ENCODE peak calls at places on chromosomes 13 and 19, in six cellular contexts. One of them, this sample, is unnamed.

GRCh38 chr19:44657211-44657921 is 13.7 kb downstream of the PVR start:
- DNase-seq in endodermal cell: peak; percentile 94
- DNase-seq in omental fat pad: peak; percentile 64
- DNase-seq in pulmonary artery endothelial cell: no peak
- DNase-seq in effector CD4-positive, alpha-beta T cell: peak; percentile 48
- DNase-seq in IMR-90: peak; percentile 68
- DNase-seq in this sample: peak; percentile 78

GRCh38 chr19:48363500-48363809 is 285 bp downstream of the TMEM143 start:
- DNase-seq in endodermal cell: no peak
- DNase-seq in omental fat pad: peak; percentile 36
- DNase-seq in pulmonary artery endothelial cell: no peak
- DNase-seq in effector CD4-positive, alpha-beta T cell: no peak
- DNase-seq in IMR-90: no peak
- DNase-seq in this sample: no peak

GRCh38 chr19:1768248-1768647 is 14.9 kb downstream of the ONECUT3 start:
- DNase-seq in endodermal cell: peak; percentile 94
- DNase-seq in omental fat pad: no peak
- DNase-seq in pulmonary artery endothelial cell: no peak
- DNase-seq in effector CD4-positive, alpha-beta T cell: no peak
- DNase-seq in IMR-90: no peak
- DNase-seq in this sample: no peak

GRCh38 chr13:60591348-60591747 is 194.3 kb downstream of the TDRD3 start:
- DNase-seq in endodermal cell: no peak
- DNase-seq in omental fat pad: no peak
- DNase-seq in pulmonary artery endothelial cell: no peak
- DNase-seq in effector CD4-positive, alpha-beta T cell: no peak
- DNase-seq in IMR-90: peak; percentile 48
- DNase-seq in this sample: no peak

GRCh38 chr19:14434157-14434501 is 1.0 kb downstream of the PKN1 start:
- DNase-seq in endodermal cell: no peak
- DNase-seq in omental fat pad: no peak
- DNase-seq in pulmonary artery endothelial cell: no peak
- DNase-seq in effector CD4-positive, alpha-beta T cell: no peak
- DNase-seq in IMR-90: no peak
- DNase-seq in this sample: no peak

GRCh38 chr13:37148501-37148900 is 43.0 kb upstream of the CSNK1A1L start:
- DNase-seq in endodermal cell: no peak
- DNase-seq in omental fat pad: no peak
- DNase-seq in pulmonary artery endothelial cell: no peak
- DNase-seq in effector CD4-positive, alpha-beta T cell: no peak
- DNase-seq in IMR-90: no peak
- DNase-seq in this sample: no peak

GRCh38 chr19:10555613-10555979 is 10.2 kb downstream of the KRI1 start:
- DNase-seq in endodermal cell: no peak
- DNase-seq in omental fat pad: no peak
- DNase-seq in pulmonary artery endothelial cell: no peak
- DNase-seq in effector CD4-positive, alpha-beta T cell: no peak
- DNase-seq in IMR-90: no peak
- DNase-seq in this sample: no peak

GRCh38 chr13:110356362-110356761 is 49.3 kb downstream of the COL4A2 start:
- DNase-seq in endodermal cell: no peak
- DNase-seq in omental fat pad: no peak
- DNase-seq in pulmonary artery endothelial cell: no peak
- DNase-seq in effector CD4-positive, alpha-beta T cell: no peak
- DNase-seq in IMR-90: no peak
- DNase-seq in this sample: no peak

GRCh38 chr19:8576273-8576993 is 809 bp downstream of the MYO1F start:
- DNase-seq in endodermal cell: no peak
- DNase-seq in omental fat pad: no peak
- DNase-seq in pulmonary artery endothelial cell: no peak
- DNase-seq in effector CD4-positive, alpha-beta T cell: no peak
- DNase-seq in IMR-90: no peak
- DNase-seq in this sample: no peak

GRCh38 chr13:99811067-99811715 is 160.4 kb downstream of the ZIC5 start:
- DNase-seq in endodermal cell: no peak
- DNase-seq in omental fat pad: no peak
- DNase-seq in pulmonary artery endothelial cell: no peak
- DNase-seq in effector CD4-positive, alpha-beta T cell: no peak
- DNase-seq in IMR-90: no peak
- DNase-seq in this sample: no peak

GRCh38 chr13:113114511-113115362 is 7.9 kb upstream of the F10 start:
- DNase-seq in endodermal cell: peak; percentile 24
- DNase-seq in omental fat pad: no peak
- DNase-seq in pulmonary artery endothelial cell: no peak
- DNase-seq in effector CD4-positive, alpha-beta T cell: no peak
- DNase-seq in IMR-90: no peak
- DNase-seq in this sample: peak; percentile 6

GRCh38 chr13:51222510-51223283 is 499 bp downstream of the FAM124A start:
- DNase-seq in endodermal cell: peak; percentile 82
- DNase-seq in omental fat pad: no peak
- DNase-seq in pulmonary artery endothelial cell: no peak
- DNase-seq in effector CD4-positive, alpha-beta T cell: no peak
- DNase-seq in IMR-90: no peak
- DNase-seq in this sample: peak; percentile 13

GRCh38 chr13:38630780-38631179 is 56.1 kb upstream of the FREM2 start:
- DNase-seq in endodermal cell: no peak
- DNase-seq in omental fat pad: no peak
- DNase-seq in pulmonary artery endothelial cell: no peak
- DNase-seq in effector CD4-positive, alpha-beta T cell: no peak
- DNase-seq in IMR-90: peak; percentile 32
- DNase-seq in this sample: no peak

GRCh38 chr19:42450314-42450934 is 7.7 kb upstream of the CXCL17 start:
- DNase-seq in endodermal cell: peak; percentile 87
- DNase-seq in omental fat pad: peak; percentile 70
- DNase-seq in pulmonary artery endothelial cell: peak; percentile 54
- DNase-seq in effector CD4-positive, alpha-beta T cell: peak; percentile 73
- DNase-seq in IMR-90: peak; percentile 82
- DNase-seq in this sample: peak; percentile 83

GRCh38 chr13:27972619-27972877 is 3.4 kb upstream of the CDX2 start:
- DNase-seq in endodermal cell: no peak
- DNase-seq in omental fat pad: no peak
- DNase-seq in pulmonary artery endothelial cell: no peak
- DNase-seq in effector CD4-positive, alpha-beta T cell: no peak
- DNase-seq in IMR-90: no peak
- DNase-seq in this sample: no peak

GRCh38 chr19:1183543-1184172 is 9.6 kb upstream of the SBNO2 start:
- DNase-seq in endodermal cell: peak; percentile 73
- DNase-seq in omental fat pad: no peak
- DNase-seq in pulmonary artery endothelial cell: no peak
- DNase-seq in effector CD4-positive, alpha-beta T cell: no peak
- DNase-seq in IMR-90: peak; percentile 25
- DNase-seq in this sample: no peak

GRCh38 chr13:55440465-55441085 is 1700.1 kb upstream of the PRR20A start:
- DNase-seq in endodermal cell: no peak
- DNase-seq in omental fat pad: no peak
- DNase-seq in pulmonary artery endothelial cell: no peak
- DNase-seq in effector CD4-positive, alpha-beta T cell: no peak
- DNase-seq in IMR-90: no peak
- DNase-seq in this sample: no peak

GRCh38 chr19:2774953-2775555 is 8.0 kb downstream of the SGTA start:
- DNase-seq in endodermal cell: no peak
- DNase-seq in omental fat pad: no peak
- DNase-seq in pulmonary artery endothelial cell: no peak
- DNase-seq in effector CD4-positive, alpha-beta T cell: no peak
- DNase-seq in IMR-90: no peak
- DNase-seq in this sample: no peak

GRCh38 chr19:5093297-5093858 is 124.5 kb downstream of the KDM4B start:
- DNase-seq in endodermal cell: no peak
- DNase-seq in omental fat pad: no peak
- DNase-seq in pulmonary artery endothelial cell: no peak
- DNase-seq in effector CD4-positive, alpha-beta T cell: no peak
- DNase-seq in IMR-90: no peak
- DNase-seq in this sample: no peak

GRCh38 chr13:65965496-65965895 is 1264.6 kb downstream of the PCDH9 start:
- DNase-seq in endodermal cell: no peak
- DNase-seq in omental fat pad: no peak
- DNase-seq in pulmonary artery endothelial cell: no peak
- DNase-seq in effector CD4-positive, alpha-beta T cell: no peak
- DNase-seq in IMR-90: peak; percentile 20
- DNase-seq in this sample: no peak

GRCh38 chr13:45016792-45017425 is 27.6 kb downstream of the GPALPP1 start:
- DNase-seq in endodermal cell: no peak
- DNase-seq in omental fat pad: no peak
- DNase-seq in pulmonary artery endothelial cell: no peak
- DNase-seq in effector CD4-positive, alpha-beta T cell: no peak
- DNase-seq in IMR-90: no peak
- DNase-seq in this sample: no peak

GRCh38 chr19:23777216-23777615 is 18.5 kb upstream of the ZNF681 start:
- DNase-seq in endodermal cell: no peak
- DNase-seq in omental fat pad: no peak
- DNase-seq in pulmonary artery endothelial cell: no peak
- DNase-seq in effector CD4-positive, alpha-beta T cell: no peak
- DNase-seq in IMR-90: no peak
- DNase-seq in this sample: peak; percentile 50

GRCh38 chr19:5083547-5083965 is 114.6 kb downstream of the KDM4B start:
- DNase-seq in endodermal cell: no peak
- DNase-seq in omental fat pad: no peak
- DNase-seq in pulmonary artery endothelial cell: no peak
- DNase-seq in effector CD4-positive, alpha-beta T cell: no peak
- DNase-seq in IMR-90: no peak
- DNase-seq in this sample: no peak

GRCh38 chr19:33676999-33677665 is 55.4 kb downstream of the CHST8 start:
- DNase-seq in endodermal cell: no peak
- DNase-seq in omental fat pad: no peak
- DNase-seq in pulmonary artery endothelial cell: no peak
- DNase-seq in effector CD4-positive, alpha-beta T cell: no peak
- DNase-seq in IMR-90: no peak
- DNase-seq in this sample: no peak

GRCh38 chr13:33123066-33123940 is 107.1 kb downstream of the KL start:
- DNase-seq in endodermal cell: no peak
- DNase-seq in omental fat pad: no peak
- DNase-seq in pulmonary artery endothelial cell: no peak
- DNase-seq in effector CD4-positive, alpha-beta T cell: no peak
- DNase-seq in IMR-90: peak; percentile 53
- DNase-seq in this sample: no peak

GRCh38 chr19:34269081-34269480 is 14.7 kb downstream of the GARRE1 start:
- DNase-seq in endodermal cell: no peak
- DNase-seq in omental fat pad: no peak
- DNase-seq in pulmonary artery endothelial cell: no peak
- DNase-seq in effector CD4-positive, alpha-beta T cell: no peak
- DNase-seq in IMR-90: no peak
- DNase-seq in this sample: no peak

GRCh38 chr19:4328243-4328990 is 10.2 kb downstream of the STAP2 start:
- DNase-seq in endodermal cell: peak; percentile 98
- DNase-seq in omental fat pad: peak; percentile 88
- DNase-seq in pulmonary artery endothelial cell: peak; percentile 53
- DNase-seq in effector CD4-positive, alpha-beta T cell: peak; percentile 89
- DNase-seq in IMR-90: peak; percentile 74
- DNase-seq in this sample: peak; percentile 98

GRCh38 chr19:17333611-17334413 is 843 bp downstream of the ANO8 start:
- DNase-seq in endodermal cell: peak; percentile 81
- DNase-seq in omental fat pad: no peak
- DNase-seq in pulmonary artery endothelial cell: no peak
- DNase-seq in effector CD4-positive, alpha-beta T cell: peak; percentile 56
- DNase-seq in IMR-90: peak; percentile 80
- DNase-seq in this sample: peak; percentile 72

GRCh38 chr13:98581971-98582702 is 5.2 kb upstream of the STK24 start:
- DNase-seq in endodermal cell: no peak
- DNase-seq in omental fat pad: no peak
- DNase-seq in pulmonary artery endothelial cell: no peak
- DNase-seq in effector CD4-positive, alpha-beta T cell: no peak
- DNase-seq in IMR-90: peak; percentile 85
- DNase-seq in this sample: no peak

GRCh38 chr13:113726961-113727411 is 32.0 kb upstream of the TMEM255B start:
- DNase-seq in endodermal cell: no peak
- DNase-seq in omental fat pad: no peak
- DNase-seq in pulmonary artery endothelial cell: no peak
- DNase-seq in effector CD4-positive, alpha-beta T cell: no peak
- DNase-seq in IMR-90: peak; percentile 31
- DNase-seq in this sample: no peak